ENCODE peak calls at places on chromosomes 5 and 9, in four cellular contexts. One of them, this sample, is unnamed.

GRCh38 chr5:852431-853401 is 1.9 kb upstream of the ZDHHC11 start:
- DNase-seq in K562: no peak
- DNase-seq in GM12878: no peak
- DNase-seq in GM12891: no peak
- DNase-seq in this sample: no peak

GRCh38 chr9:112796485-112796884 is 45.9 kb downstream of the SNX30 start:
- DNase-seq in K562: no peak
- DNase-seq in GM12878: no peak
- DNase-seq in GM12891: no peak
- DNase-seq in this sample: no peak

GRCh38 chr5:10690460-10690859 is 70.6 kb downstream of the DAP start:
- DNase-seq in K562: no peak
- DNase-seq in GM12878: no peak
- DNase-seq in GM12891: no peak
- DNase-seq in this sample: no peak

GRCh38 chr9:20624201-20625002 is 2.1 kb upstream of the MLLT3 start:
- DNase-seq in K562: no peak
- DNase-seq in GM12878: peak; percentile 80
- DNase-seq in GM12891: no peak
- DNase-seq in this sample: peak; percentile 37

GRCh38 chr9:131733601-131734061 is 6.2 kb downstream of the RAPGEF1 start:
- DNase-seq in K562: no peak
- DNase-seq in GM12878: no peak
- DNase-seq in GM12891: no peak
- DNase-seq in this sample: no peak

GRCh38 chr5:146069780-146070099 is 35.6 kb downstream of the PLAC8L1 start:
- DNase-seq in K562: no peak
- DNase-seq in GM12878: peak; percentile 17
- DNase-seq in GM12891: no peak
- DNase-seq in this sample: no peak

GRCh38 chr5:1255081-1255561 is 29.9 kb downstream of the SLC6A18 start:
- DNase-seq in K562: no peak
- DNase-seq in GM12878: no peak
- DNase-seq in GM12891: no peak
- DNase-seq in this sample: peak; percentile 10

GRCh38 chr5:149110406-149110805 is 30.9 kb upstream of the ABLIM3 start:
- DNase-seq in K562: peak; percentile 1
- DNase-seq in GM12878: no peak
- DNase-seq in GM12891: no peak
- DNase-seq in this sample: no peak

GRCh38 chr9:129436751-129437625 is 183.9 kb downstream of the C9orf50 start:
- DNase-seq in K562: peak; percentile 65
- DNase-seq in GM12878: no peak
- DNase-seq in GM12891: no peak
- DNase-seq in this sample: peak; percentile 22

GRCh38 chr9:136623849-136624183 is 38.9 kb upstream of the EGFL7 start:
- DNase-seq in K562: no peak
- DNase-seq in GM12878: no peak
- DNase-seq in GM12891: no peak
- DNase-seq in this sample: no peak

GRCh38 chr5:18792145-18792544 is 1157.9 kb downstream of the TAF11L14 start:
- DNase-seq in K562: no peak
- DNase-seq in GM12878: no peak
- DNase-seq in GM12891: no peak
- DNase-seq in this sample: no peak

GRCh38 chr9:121218357-121219027 is 16.8 kb upstream of the RAB14 start:
- DNase-seq in K562: no peak
- DNase-seq in GM12878: no peak
- DNase-seq in GM12891: no peak
- DNase-seq in this sample: no peak

GRCh38 chr5:82635561-82636288 is 357.6 kb upstream of the RPS23 start:
- DNase-seq in K562: no peak
- DNase-seq in GM12878: no peak
- DNase-seq in GM12891: no peak
- DNase-seq in this sample: no peak

GRCh38 chr9:112878752-112879151 is 11.9 kb downstream of the SLC46A2 start:
- DNase-seq in K562: no peak
- DNase-seq in GM12878: no peak
- DNase-seq in GM12891: no peak
- DNase-seq in this sample: no peak

GRCh38 chr9:82223442-82223841 is 234.9 kb downstream of the SPATA31D1 start:
- DNase-seq in K562: no peak
- DNase-seq in GM12878: no peak
- DNase-seq in GM12891: no peak
- DNase-seq in this sample: no peak

GRCh38 chr9:125663127-125663526 is 43.9 kb downstream of the MAPKAP1 start:
- DNase-seq in K562: no peak
- DNase-seq in GM12878: no peak
- DNase-seq in GM12891: no peak
- DNase-seq in this sample: no peak

GRCh38 chr9:135570456-135570855 is 8.9 kb downstream of the PAEP start:
- DNase-seq in K562: no peak
- DNase-seq in GM12878: no peak
- DNase-seq in GM12891: no peak
- DNase-seq in this sample: no peak

GRCh38 chr9:35993976-35994720 is 36.2 kb upstream of the OR2S2 start:
- DNase-seq in K562: no peak
- DNase-seq in GM12878: no peak
- DNase-seq in GM12891: no peak
- DNase-seq in this sample: no peak

GRCh38 chr5:56786346-56786745 is 29.0 kb upstream of the MAP3K1 start:
- DNase-seq in K562: no peak
- DNase-seq in GM12878: no peak
- DNase-seq in GM12891: no peak
- DNase-seq in this sample: no peak

GRCh38 chr9:110125763-110126351 is 82.1 kb downstream of the C9orf152 start:
- DNase-seq in K562: no peak
- DNase-seq in GM12878: no peak
- DNase-seq in GM12891: no peak
- DNase-seq in this sample: no peak

GRCh38 chr9:79939819-79940218 is 368.1 kb downstream of the TLE4 start:
- DNase-seq in K562: no peak
- DNase-seq in GM12878: no peak
- DNase-seq in GM12891: no peak
- DNase-seq in this sample: no peak

GRCh38 chr5:83467315-83468044 is 4.1 kb upstream of the VCAN start:
- DNase-seq in K562: no peak
- DNase-seq in GM12878: no peak
- DNase-seq in GM12891: no peak
- DNase-seq in this sample: no peak

GRCh38 chr5:128579669-128580068 is 41.6 kb upstream of the FBN2 start:
- DNase-seq in K562: no peak
- DNase-seq in GM12878: no peak
- DNase-seq in GM12891: no peak
- DNase-seq in this sample: no peak

GRCh38 chr9:21965401-21965951 is 28.7 kb downstream of the CDKN2A start:
- DNase-seq in K562: no peak
- DNase-seq in GM12878: no peak
- DNase-seq in GM12891: peak; percentile 55
- DNase-seq in this sample: peak; percentile 73

GRCh38 chr9:6408320-6408719 is 4.7 kb upstream of the UHRF2 start:
- DNase-seq in K562: no peak
- DNase-seq in GM12878: no peak
- DNase-seq in GM12891: no peak
- DNase-seq in this sample: no peak

GRCh38 chr9:106733828-106734227 is 129.1 kb upstream of the ZNF462 start:
- DNase-seq in K562: no peak
- DNase-seq in GM12878: no peak
- DNase-seq in GM12891: no peak
- DNase-seq in this sample: no peak

GRCh38 chr9:93022066-93022465 is 36.4 kb upstream of the SUSD3 start:
- DNase-seq in K562: no peak
- DNase-seq in GM12878: no peak
- DNase-seq in GM12891: no peak
- DNase-seq in this sample: no peak

GRCh38 chr9:93023521-93023815 is 35.0 kb upstream of the SUSD3 start:
- DNase-seq in K562: no peak
- DNase-seq in GM12878: no peak
- DNase-seq in GM12891: no peak
- DNase-seq in this sample: no peak

GRCh38 chr9:93020151-93020550 is 38.4 kb upstream of the SUSD3 start:
- DNase-seq in K562: no peak
- DNase-seq in GM12878: no peak
- DNase-seq in GM12891: no peak
- DNase-seq in this sample: no peak

GRCh38 chr9:93022721-93023520 is 35.6 kb upstream of the SUSD3 start:
- DNase-seq in K562: no peak
- DNase-seq in GM12878: no peak
- DNase-seq in GM12891: no peak
- DNase-seq in this sample: no peak

DNA sequence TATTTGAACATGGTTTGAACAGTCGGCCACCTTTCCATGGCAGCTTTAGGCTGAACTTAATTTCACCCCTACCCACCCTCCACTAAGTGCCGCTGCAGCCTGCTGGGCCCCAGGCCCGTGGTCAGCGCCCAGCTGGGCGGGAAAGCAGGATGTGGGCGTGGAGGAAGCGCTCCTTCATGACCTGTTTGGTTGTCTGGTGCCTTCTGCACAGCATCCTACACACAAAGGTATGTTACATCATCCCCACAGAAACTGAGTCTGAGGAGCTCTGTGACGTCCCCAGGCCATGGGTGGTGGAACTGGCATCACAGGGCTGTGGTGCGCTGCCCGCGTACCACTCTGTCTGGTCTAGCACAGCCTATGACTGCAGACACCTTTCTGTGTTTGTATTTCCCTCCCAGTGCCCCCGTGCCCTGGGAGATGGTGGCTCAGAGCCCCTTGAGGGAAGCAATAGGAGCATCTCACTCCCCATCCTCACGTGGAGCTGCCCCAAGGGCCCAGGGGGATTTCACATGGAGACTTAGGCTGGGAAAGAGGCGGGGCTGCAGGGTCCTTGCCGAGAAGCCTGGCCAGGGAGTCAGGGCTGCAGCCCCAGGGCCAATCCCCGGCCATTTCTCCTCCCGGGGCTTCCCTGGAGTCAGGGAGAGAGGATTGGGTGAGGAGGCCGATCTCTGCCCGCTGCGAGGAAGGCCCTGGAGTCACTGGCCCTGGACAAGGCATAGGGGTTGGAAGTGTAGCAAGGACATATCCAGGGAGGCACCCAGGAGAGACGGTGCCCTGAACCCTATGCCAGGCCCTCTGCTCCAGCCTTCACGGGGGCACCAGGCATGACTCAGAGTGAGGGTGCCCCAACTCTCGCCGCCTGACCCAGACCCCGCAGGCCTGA is 37.5 kb upstream of the SUSD3 start:
- DNase-seq in K562: no peak
- DNase-seq in GM12878: no peak
- DNase-seq in GM12891: no peak
- DNase-seq in this sample: no peak
- TF ChIP-seq SPI1 in K562: no peak
- TF ChIP-seq SPI1 in GM12878: no peak
- TF ChIP-seq SPI1 in GM12891: no peak
- TF ChIP-seq SPI1 in this sample: no peak

GRCh38 chr9:123127512-123128075 is 94.1 kb downstream of the GPR21 start:
- DNase-seq in K562: no peak
- DNase-seq in GM12878: no peak
- DNase-seq in GM12891: no peak
- DNase-seq in this sample: no peak
- TF ChIP-seq SPI1 in K562: no peak
- TF ChIP-seq SPI1 in GM12878: peak; percentile 13
- TF ChIP-seq SPI1 in GM12891: peak; percentile 66
- TF ChIP-seq SPI1 in this sample: peak; percentile 52

GRCh38 chr5:159043551-159043950 is 56.2 kb downstream of the EBF1 start:
- DNase-seq in K562: no peak
- DNase-seq in GM12878: no peak
- DNase-seq in GM12891: no peak
- DNase-seq in this sample: no peak

GRCh38 chr5:159041754-159042153 is 58.0 kb downstream of the EBF1 start:
- DNase-seq in K562: no peak
- DNase-seq in GM12878: no peak
- DNase-seq in GM12891: no peak
- DNase-seq in this sample: no peak

GRCh38 chr5:159040181-159040580 is 59.5 kb downstream of the EBF1 start:
- DNase-seq in K562: no peak
- DNase-seq in GM12878: peak; percentile 56
- DNase-seq in GM12891: no peak
- DNase-seq in this sample: no peak

GRCh38 chr5:159034083-159034824 is 65.5 kb downstream of the EBF1 start:
- DNase-seq in K562: no peak
- DNase-seq in GM12878: no peak
- DNase-seq in GM12891: no peak
- DNase-seq in this sample: peak; percentile 43

DNA sequence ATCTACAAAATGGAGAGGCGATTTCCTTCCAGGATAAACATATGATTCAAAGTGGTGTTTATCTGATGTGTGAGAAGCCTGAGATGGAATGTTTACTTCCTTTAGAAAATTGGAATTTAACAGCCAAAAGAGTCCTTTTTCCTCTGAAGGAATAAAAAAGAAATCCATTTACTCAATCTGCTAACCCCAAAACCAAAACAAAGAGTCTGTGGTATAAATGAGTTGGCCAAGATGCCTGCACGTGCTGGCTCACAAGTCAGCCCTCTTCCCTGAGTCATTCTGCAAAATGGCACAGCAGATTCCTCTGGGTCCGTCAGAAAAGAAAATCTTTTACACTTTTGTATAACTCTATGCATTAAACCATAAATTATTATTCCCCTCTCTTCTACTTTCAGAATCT is 60.8 kb downstream of the EBF1 start:
- DNase-seq in K562: no peak
- DNase-seq in GM12878: no peak
- DNase-seq in GM12891: no peak
- DNase-seq in this sample: no peak
- TF ChIP-seq SPI1 in K562: no peak
- TF ChIP-seq SPI1 in GM12878: no peak
- TF ChIP-seq SPI1 in GM12891: no peak
- TF ChIP-seq SPI1 in this sample: no peak

DNA sequence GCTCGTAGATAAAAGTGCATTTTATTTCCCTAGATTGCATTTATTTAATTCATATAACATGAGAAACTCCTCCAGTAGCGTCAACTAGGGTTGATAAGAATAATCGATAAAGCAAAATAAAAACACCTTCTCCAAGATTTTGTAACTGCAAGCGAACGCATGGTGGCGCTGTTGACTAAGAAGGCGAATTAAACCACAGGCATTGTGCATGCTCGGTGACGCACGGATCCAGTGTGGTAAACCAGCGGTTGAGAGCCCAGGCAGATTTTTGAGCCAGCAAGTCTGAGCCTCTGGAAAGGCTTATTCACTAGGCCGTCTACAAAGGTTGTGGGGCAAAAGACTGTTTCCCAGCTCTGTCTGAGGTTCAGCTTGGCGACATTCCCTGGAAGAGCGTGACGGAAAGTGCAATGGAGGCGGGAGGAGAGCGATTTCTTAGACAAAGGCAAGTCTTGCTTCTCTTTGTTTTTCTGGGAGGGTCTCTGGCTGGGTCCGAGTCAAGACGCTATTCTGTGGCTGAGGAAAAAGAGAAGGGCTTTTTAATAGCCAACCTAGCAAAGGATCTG is at the start of gene PCDHB3:
- DNase-seq in K562: peak; percentile 39
- DNase-seq in GM12878: no peak
- DNase-seq in GM12891: no peak
- DNase-seq in this sample: peak; percentile 21
- TF ChIP-seq SPI1 in K562: no peak
- TF ChIP-seq SPI1 in GM12878: no peak
- TF ChIP-seq SPI1 in GM12891: no peak
- TF ChIP-seq SPI1 in this sample: no peak